ENCODE peak calls at places on chromosomes 5 and 9, in ten cellular contexts. A is body of pancreas; P is hepatocyte; V is lung; B is lower lobe of right lung; S is small intestine; K is heart right ventricle; J is right cardiac atrium; C is HCT116; O is CD8-positive, alpha-beta memory T cell. F is an unnamed sample.

GRCh38 chr9:93601666-93602065 is 25.3 kb downstream of the PHF2 start:
- DNase-seq in A (no peak), P (no peak), V (no peak), B (no peak), S (no peak), K (no peak), J (no peak), C (no peak), O (no peak), F (no peak)

GRCh38 chr5:123610665-123611406 is 98.9 kb downstream of the CSNK1G3 start:
- DNase-seq in A (no peak), P (peak), V (no peak), B (no peak), S (peak), K (no peak), J (no peak), C (peak), O (peak), F (peak)

GRCh38 chr9:89366711-89367110 is 48.4 kb downstream of the SECISBP2 start:
- DNase-seq in A (no peak), P (no peak), V (no peak), B (no peak), S (no peak), K (no peak), J (no peak), C (no peak), O (no peak), F (no peak)

GRCh38 chr5:54453091-54453490 is 2.4 kb upstream of the HSPB3 start:
- DNase-seq in A (no peak), P (no peak), V (no peak), B (no peak), S (no peak), K (no peak), J (no peak), C (no peak), O (no peak), F (no peak)

GRCh38 chr9:79686381-79687130 is 114.8 kb downstream of the TLE4 start:
- DNase-seq in A (no peak), P (no peak), V (no peak), B (no peak), S (no peak), K (no peak), J (peak), C (no peak), O (no peak), F (no peak)

GRCh38 chr5:178385472-178385853 is 152.9 kb upstream of the PHYKPL start:
- DNase-seq in A (no peak), P (no peak), V (no peak), B (peak), S (no peak), K (no peak), J (no peak), C (no peak), O (no peak), F (no peak)

GRCh38 chr9:34985311-34985899 is 4.1 kb upstream of the DNAJB5 start:
- DNase-seq in A (peak), P (peak), V (no peak), B (no peak), S (peak), K (peak), J (peak), C (peak), O (peak), F (peak)

GRCh38 chr5:84131372-84131771 is 253.3 kb downstream of the EDIL3 start:
- DNase-seq in A (no peak), P (no peak), V (no peak), B (no peak), S (no peak), K (no peak), J (no peak), C (no peak), O (no peak), F (no peak)

GRCh38 chr5:178271231-178271630 is 38.6 kb upstream of the PHYKPL start:
- DNase-seq in A (no peak), P (no peak), V (no peak), B (no peak), S (no peak), K (no peak), J (no peak), C (no peak), O (no peak), F (no peak)

GRCh38 chr5:139708434-139708849 is 60.3 kb downstream of the CXXC5 start:
- DNase-seq in A (no peak), P (peak), V (no peak), B (no peak), S (no peak), K (no peak), J (no peak), C (no peak), O (no peak), F (no peak)

GRCh38 chr5:55918097-55919035 is 67.2 kb downstream of the IL31RA start:
- DNase-seq in A (no peak), P (no peak), V (peak), B (no peak), S (no peak), K (no peak), J (no peak), C (no peak), O (no peak), F (no peak)

GRCh38 chr5:102865510-102866314 is 110.6 kb downstream of the PAM start:
- DNase-seq in A (peak), P (peak), V (peak), B (peak), S (peak), K (peak), J (peak), C (peak), O (peak), F (peak)

GRCh38 chr5:179893958-179894895 is 13.5 kb downstream of the TBC1D9B start:
- DNase-seq in A (no peak), P (no peak), V (no peak), B (no peak), S (peak), K (no peak), J (no peak), C (no peak), O (no peak), F (no peak)

GRCh38 chr9:138020795-138021182 is 143.2 kb downstream of the CACNA1B start:
- DNase-seq in A (no peak), P (no peak), V (peak), B (no peak), S (no peak), K (no peak), J (no peak), C (no peak), O (no peak), F (no peak)
- H3K27ac ChIP-seq in A (no peak), P (no peak), V (no peak), B (no peak), S (no peak), K (no peak), J (no peak), C (no peak), O (no peak), F (no peak)

GRCh38 chr5:159053216-159053615 is 46.5 kb downstream of the EBF1 start:
- DNase-seq in A (no peak), P (no peak), V (no peak), B (no peak), S (no peak), K (no peak), J (no peak), C (no peak), O (no peak), F (no peak)
- H3K27ac ChIP-seq in A (no peak), P (no peak), V (peak), B (no peak), S (no peak), K (peak), J (peak), C (no peak), O (no peak), F (no peak)

GRCh38 chr9:114289106-114289505 is 33.8 kb upstream of the ORM1 start:
- DNase-seq in A (peak), P (no peak), V (no peak), B (peak), S (no peak), K (no peak), J (peak), C (no peak), O (no peak), F (no peak)

GRCh38 chr9:114291064-114291474 is 31.8 kb upstream of the ORM1 start:
- DNase-seq in A (peak), P (peak), V (peak), B (peak), S (peak), K (peak), J (peak), C (peak), O (peak), F (peak)

GRCh38 chr9:114290561-114290986 is 32.3 kb upstream of the ORM1 start:
- DNase-seq in A (peak), P (no peak), V (no peak), B (peak), S (no peak), K (no peak), J (peak), C (no peak), O (no peak), F (no peak)

GRCh38 chr9:114288233-114289051 is 34.5 kb upstream of the ORM1 start:
- DNase-seq in A (peak), P (no peak), V (no peak), B (peak), S (no peak), K (no peak), J (peak), C (no peak), O (no peak), F (no peak)

GRCh38 chr9:114289571-114290481 is 33.1 kb upstream of the ORM1 start:
- DNase-seq in A (peak), P (no peak), V (no peak), B (peak), S (no peak), K (no peak), J (peak), C (no peak), O (no peak), F (no peak)
- H3K27ac ChIP-seq in A (no peak), P (no peak), V (no peak), B (no peak), S (no peak), K (no peak), J (no peak), C (no peak), O (no peak), F (no peak)

GRCh38 chr5:52740007-52740406 is 47.7 kb upstream of the ITGA1 start:
- DNase-seq in A (no peak), P (no peak), V (no peak), B (no peak), S (no peak), K (no peak), J (no peak), C (no peak), O (no peak), F (no peak)

GRCh38 chr5:52743529-52743928 is 44.2 kb upstream of the ITGA1 start:
- DNase-seq in A (no peak), P (no peak), V (no peak), B (no peak), S (no peak), K (no peak), J (no peak), C (no peak), O (no peak), F (no peak)

GRCh38 chr5:52743970-52744369 is 43.7 kb upstream of the ITGA1 start:
- DNase-seq in A (no peak), P (no peak), V (no peak), B (no peak), S (peak), K (no peak), J (no peak), C (no peak), O (peak), F (no peak)

GRCh38 chr5:52746539-52746938 is 41.2 kb upstream of the ITGA1 start:
- DNase-seq in A (no peak), P (no peak), V (no peak), B (no peak), S (no peak), K (no peak), J (no peak), C (no peak), O (no peak), F (no peak)

GRCh38 chr5:52743012-52743411 is 44.7 kb upstream of the ITGA1 start:
- DNase-seq in A (no peak), P (no peak), V (no peak), B (no peak), S (no peak), K (no peak), J (no peak), C (no peak), O (no peak), F (no peak)
- H3K27ac ChIP-seq in A (no peak), P (no peak), V (peak), B (no peak), S (peak), K (peak), J (no peak), C (no peak), O (no peak), F (no peak)

GRCh38 chr5:125491986-125492385 is 745.5 kb upstream of the ZNF608 start:
- DNase-seq in A (no peak), P (no peak), V (no peak), B (no peak), S (no peak), K (no peak), J (no peak), C (no peak), O (no peak), F (no peak)
- H3K27ac ChIP-seq in A (no peak), P (no peak), V (no peak), B (no peak), S (no peak), K (no peak), J (no peak), C (no peak), O (no peak), F (no peak)

DNA sequence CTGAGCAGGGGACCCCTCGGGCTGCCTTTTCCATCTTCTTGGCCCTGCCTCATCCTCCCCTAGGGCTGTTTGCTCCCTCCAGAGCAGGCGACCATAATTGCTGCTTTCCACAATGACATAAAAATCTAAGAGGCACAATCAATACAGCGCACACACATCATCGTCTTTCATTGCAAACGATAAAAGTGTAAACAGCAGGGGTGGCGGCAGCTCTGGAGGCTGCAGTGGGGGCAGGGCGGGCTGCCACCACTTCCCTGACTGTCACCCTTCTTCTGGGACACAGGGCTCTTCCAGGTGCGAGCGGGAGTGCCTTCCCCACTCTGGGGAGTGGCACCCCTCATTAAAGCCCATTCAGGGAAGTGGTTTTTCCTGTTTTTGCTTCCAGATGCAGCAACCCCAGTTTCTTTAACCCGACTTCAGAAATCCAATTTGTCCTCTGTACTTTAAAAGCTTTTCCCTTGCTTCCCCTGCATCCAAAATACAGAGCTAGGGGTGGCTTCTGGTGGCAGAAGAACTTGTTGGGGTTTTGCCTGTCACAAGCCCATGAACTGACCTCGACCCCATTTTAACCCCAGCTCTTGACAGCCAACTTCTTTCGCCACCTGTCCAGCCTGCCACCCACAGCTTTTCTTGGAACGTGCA is 45.7 kb downstream of the TSPAN17 start:
- DNase-seq in A (no peak), P (no peak), V (peak), B (no peak), S (peak), K (no peak), J (no peak), C (no peak), O (no peak), F (no peak)
- H3K27ac ChIP-seq in A (no peak), P (no peak), V (no peak), B (no peak), S (no peak), K (no peak), J (no peak), C (no peak), O (no peak), F (no peak)

GRCh38 chr9:7974335-7975005 is 174.9 kb upstream of the DMAC1 start:
- DNase-seq in A (no peak), P (no peak), V (no peak), B (no peak), S (peak), K (no peak), J (no peak), C (no peak), O (no peak), F (no peak)
- H3K27ac ChIP-seq in A (no peak), P (peak), V (no peak), B (no peak), S (no peak), K (no peak), J (no peak), C (no peak), O (no peak), F (no peak)

DNA sequence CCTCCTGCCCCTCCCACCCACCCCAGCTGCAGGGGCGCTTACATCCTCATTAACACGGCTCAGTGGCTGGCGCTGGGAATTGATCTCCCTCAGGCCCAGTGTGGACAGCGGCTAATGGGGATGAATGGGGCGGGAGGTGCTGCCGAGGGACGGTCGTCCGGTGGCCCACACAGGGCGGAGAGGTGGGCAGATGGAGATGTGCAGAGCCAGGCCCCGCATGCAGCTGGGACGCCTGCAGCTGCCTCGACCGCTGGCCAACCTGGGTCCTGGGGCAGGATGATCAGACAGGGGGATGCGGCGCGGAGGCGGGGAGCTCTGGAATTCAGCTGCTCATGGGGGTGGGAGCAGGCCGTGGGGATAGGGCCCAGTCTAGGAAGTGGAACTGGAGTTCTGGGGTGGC is 17.6 kb downstream of the TSPAN17 start:
- DNase-seq in A (no peak), P (no peak), V (no peak), B (no peak), S (no peak), K (no peak), J (no peak), C (no peak), O (no peak), F (no peak)
- H3K27ac ChIP-seq in A (no peak), P (no peak), V (no peak), B (no peak), S (no peak), K (no peak), J (no peak), C (no peak), O (no peak), F (no peak)

DNA sequence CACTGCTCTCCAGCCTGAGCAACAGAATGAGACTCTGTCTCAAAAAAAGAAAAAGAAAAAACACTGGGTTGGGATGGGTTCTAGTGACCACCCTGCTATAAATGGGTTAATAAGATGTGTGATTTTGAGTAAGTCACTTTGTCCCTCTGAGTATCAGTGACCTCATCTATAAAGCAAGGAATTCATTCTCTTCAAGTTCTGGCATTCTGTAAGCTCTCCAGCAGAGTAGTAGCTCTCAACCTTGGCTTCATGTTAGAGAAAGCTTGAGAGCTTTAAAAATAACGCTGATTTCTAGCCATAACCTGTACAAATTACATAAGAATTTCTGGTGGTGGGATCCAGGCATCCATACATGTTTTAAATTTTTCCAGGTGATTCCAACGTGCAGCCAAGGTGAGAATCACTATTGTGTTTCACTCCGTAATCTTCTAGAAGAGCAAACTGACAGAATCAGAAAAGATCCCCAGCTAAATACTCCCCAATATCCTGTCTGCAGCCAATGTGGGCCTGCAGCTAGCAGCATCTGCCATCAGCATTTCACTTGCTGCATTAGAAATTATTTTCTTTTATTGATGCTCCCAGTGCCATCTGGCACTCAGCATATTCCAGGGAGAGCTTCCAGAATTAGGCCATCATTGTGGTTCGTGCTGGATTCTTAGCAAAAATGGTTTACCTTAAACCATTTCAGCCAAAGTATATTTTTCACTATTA is 109.4 kb downstream of the FEM1C start:
- DNase-seq in A (no peak), P (no peak), V (no peak), B (no peak), S (no peak), K (no peak), J (no peak), C (no peak), O (no peak), F (no peak)
- H3K27ac ChIP-seq in A (no peak), P (no peak), V (no peak), B (no peak), S (no peak), K (no peak), J (no peak), C (no peak), O (no peak), F (no peak)